ENCODE peak calls at places on chromosomes 13 and 19, in five cellular contexts. Y, W, R, K and H are unnamed samples.

GRCh38 chr13:48449656-48450055 is 36.7 kb upstream of the LPAR6 start:
- DNase-seq in R (no peak), W (no peak), K (no peak), Y (no peak), H (no peak)

GRCh38 chr13:46087481-46087880 is 17.4 kb downstream of the CPB2 start:
- DNase-seq in K (no peak), Y (no peak), R (no peak), W (no peak), H (no peak)

GRCh38 chr19:34639491-34640085 is 37.4 kb downstream of the SCGB2B2 start:
- DNase-seq in Y (peak; percentile 70), R (no peak), K (no peak), W (peak; percentile 71), H (no peak)

GRCh38 chr13:69579351-69579750 is 528.3 kb upstream of the ATXN8OS start:
- DNase-seq in W (no peak), R (no peak), K (no peak), Y (no peak), H (no peak)

GRCh38 chr13:50599046-50599445 is 244.4 kb downstream of the DLEU7 start:
- DNase-seq in K (no peak), R (no peak), Y (no peak), W (no peak), H (no peak)

GRCh38 chr19:58538257-58539168 is 5.4 kb upstream of the TRIM28 start:
- DNase-seq in R (peak; percentile 54), W (peak; percentile 61), K (no peak), Y (peak; percentile 18), H (peak; percentile 89)

GRCh38 chr13:108437496-108437895 is 168.0 kb downstream of the TNFSF13B start:
- DNase-seq in W (no peak), Y (no peak), R (no peak), K (no peak), H (no peak)

GRCh38 chr13:66365101-66365500 is 865.0 kb downstream of the PCDH9 start:
- DNase-seq in Y (no peak), W (no peak), K (no peak), R (no peak), H (no peak)

GRCh38 chr19:50244695-50245094 is 41.3 kb downstream of the MYH14 start:
- DNase-seq in W (no peak), Y (no peak), R (no peak), K (no peak), H (no peak)

GRCh38 chr13:106528711-106529414 is 6.6 kb downstream of the EFNB2 start:
- DNase-seq in Y (no peak), W (no peak), K (no peak), R (no peak), H (no peak)

GRCh38 chr19:42284641-42285341 is 15.7 kb downstream of the CIC start:
- DNase-seq in K (no peak), W (no peak), R (no peak), Y (no peak), H (no peak)

GRCh38 chr19:15563325-15563794 is 51.7 kb upstream of the CYP4F8 start:
- DNase-seq in R (peak; percentile 47), W (peak; percentile 67), Y (peak; percentile 36), K (no peak), H (no peak)

DNA sequence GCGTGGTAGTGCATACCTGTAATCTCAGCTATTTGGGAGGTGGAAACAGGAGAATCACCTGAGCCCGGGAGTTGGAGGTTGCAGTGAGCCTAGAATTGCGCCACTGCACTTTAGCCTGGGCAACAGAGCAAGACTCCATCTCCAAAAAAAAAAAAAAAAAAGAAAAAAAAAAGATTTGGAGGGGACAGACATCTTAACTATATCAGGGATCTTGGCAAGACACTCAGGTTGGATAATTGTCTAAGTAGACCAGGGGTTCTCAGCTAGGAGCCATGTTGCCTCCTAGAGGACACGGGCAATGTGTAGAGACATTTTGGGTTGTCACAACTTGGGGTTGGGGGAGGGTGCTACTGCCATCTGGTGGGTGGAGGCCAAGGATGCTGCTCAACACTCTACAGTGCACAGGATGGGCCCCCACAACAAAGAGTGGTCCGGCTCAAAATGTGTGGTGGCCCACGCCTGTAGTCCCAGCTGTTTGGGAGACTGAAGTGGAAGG is 1.9 kb upstream of the ZNF580 start:
- DNase-seq in K (no peak), R (peak; percentile 29), W (no peak), Y (peak; percentile 55), H (peak; percentile 78)
- H3K4me1 ChIP-seq in K (peaks cover 70% of the 10 kb centered on the region), R (peaks cover 74% of the 10 kb centered on the region), W (peaks cover 33% of the 10 kb centered on the region), Y (peaks cover 22% of the 10 kb centered on the region), H (peaks cover 16% of the 10 kb centered on the region)

DNA sequence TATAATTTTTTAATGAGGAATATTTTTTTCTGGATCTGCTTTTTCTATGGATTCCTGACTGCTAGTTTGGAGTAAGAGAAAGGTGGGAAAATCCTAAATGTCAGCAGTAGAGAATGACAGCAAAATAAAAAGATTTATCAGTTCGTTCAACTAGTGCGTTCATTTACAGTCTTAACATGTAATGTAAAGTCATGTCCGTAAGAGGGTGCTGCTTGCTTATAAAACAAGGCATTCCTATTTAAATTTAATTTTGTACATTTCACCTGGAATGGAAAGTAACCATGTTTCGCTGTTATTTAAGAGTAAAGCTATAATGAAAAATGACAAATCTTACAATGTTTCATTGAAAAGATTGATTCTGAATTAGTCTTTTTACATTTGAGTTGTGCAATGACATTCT is 76.6 kb downstream of the ZMYM2 start:
- DNase-seq in K (no peak), Y (no peak), R (no peak), W (no peak), H (no peak)
- TF ChIP-seq CTCF in K (peak; percentile 50), Y (no peak), R (peak; percentile 50), W (no peak), H (peak; percentile 16)

GRCh38 chr13:26964278-26965057 is 203.9 kb upstream of the GPR12 start:
- DNase-seq in Y (peak; percentile 59), R (peak; percentile 33), K (peak; percentile 71), W (no peak), H (no peak)

GRCh38 chr13:26965976-26966375 is 205.4 kb upstream of the GPR12 start:
- DNase-seq in K (no peak), R (peak; percentile 71), Y (peak; percentile 60), W (no peak), H (no peak)

GRCh38 chr13:26962671-26963070 is 202.1 kb upstream of the GPR12 start:
- DNase-seq in R (no peak), Y (no peak), W (no peak), K (no peak), H (no peak)

GRCh38 chr13:26965058-26965380 is 204.4 kb upstream of the GPR12 start:
- DNase-seq in R (no peak), W (no peak), Y (no peak), K (no peak), H (no peak)

GRCh38 chr13:26961890-26962615 is 201.5 kb upstream of the GPR12 start:
- DNase-seq in Y (peak; percentile 73), R (no peak), W (peak; percentile 90), K (no peak), H (peak; percentile 94)
- H3K4me1 ChIP-seq in Y (peaks cover 53% of the 10 kb centered on the region), R (peaks cover 15% of the 10 kb centered on the region), W (peaks cover 19% of the 10 kb centered on the region), K (peaks cover 28% of the 10 kb centered on the region), H (peaks cover 81% of the 10 kb centered on the region)

GRCh38 chr13:30111810-30112209 is 195.5 kb downstream of the KATNAL1 start:
- DNase-seq in R (no peak), Y (no peak), W (no peak), K (no peak), H (peak; percentile 33)
- TF ChIP-seq CTCF in R (no peak), Y (no peak), W (no peak), K (no peak), H (peak; percentile 46)

DNA sequence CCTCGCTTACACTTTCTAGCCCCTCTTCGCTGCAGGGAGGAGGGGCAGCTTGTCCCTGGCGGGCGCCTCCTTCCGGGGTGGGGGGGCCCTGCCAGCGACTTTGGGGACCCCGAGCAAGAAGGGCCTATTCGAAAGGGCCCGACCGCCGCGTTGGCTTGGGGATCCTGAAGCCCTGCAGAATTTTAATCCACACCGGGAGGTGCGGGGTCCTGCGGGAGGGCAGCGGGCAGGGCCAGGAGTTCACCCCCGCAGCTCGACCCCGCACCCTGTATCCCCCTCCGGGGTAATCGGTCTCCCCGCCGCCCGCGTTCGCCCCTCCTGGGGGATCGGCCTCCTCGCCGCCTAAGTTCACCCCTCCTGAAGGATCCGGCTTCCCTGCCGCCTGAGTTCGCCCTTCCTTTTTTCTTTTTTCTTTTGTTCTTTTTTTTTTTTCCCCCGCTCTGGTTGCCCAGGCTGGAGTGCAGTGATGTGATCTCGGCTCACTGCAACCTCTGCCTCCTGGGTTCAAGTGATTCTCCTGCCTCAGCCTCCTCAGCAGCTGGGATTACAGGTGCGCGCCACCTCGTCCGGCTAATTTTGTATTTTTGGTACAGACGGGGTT is 688 bp downstream of the MOB3A start:
- DNase-seq in K (no peak), W (no peak), R (no peak), Y (peak; percentile 44), H (no peak)
- H3K4me1 ChIP-seq in K (peaks cover 51% of the 10 kb centered on the region), W (peaks cover 3% of the 10 kb centered on the region), R (peaks cover 64% of the 10 kb centered on the region), Y (peaks cover 19% of the 10 kb centered on the region), H (peaks cover 8% of the 10 kb centered on the region)

GRCh38 chr13:100561599-100562204 is 26.9 kb downstream of the GGACT start:
- DNase-seq in R (no peak), Y (no peak), W (no peak), K (no peak), H (no peak)
- TF ChIP-seq CTCF in R (no peak), Y (no peak), W (no peak), K (no peak), H (no peak)

GRCh38 chr19:6532244-6532999 is 1.6 kb downstream of the TNFSF9 start:
- DNase-seq in R (no peak), K (no peak), W (no peak), Y (no peak), H (no peak)

GRCh38 chr19:6534451-6535093 is 3.7 kb downstream of the TNFSF9 start:
- DNase-seq in K (no peak), W (no peak), R (no peak), Y (no peak), H (no peak)

GRCh38 chr19:6535558-6536137 is 4.8 kb downstream of the TNFSF9 start:
- DNase-seq in W (no peak), R (no peak), Y (no peak), K (no peak), H (no peak)

GRCh38 chr19:6533000-6533328 is 2.1 kb downstream of the TNFSF9 start:
- DNase-seq in K (no peak), Y (no peak), R (no peak), W (no peak), H (no peak)

GRCh38 chr19:6533746-6534418 is 3.1 kb downstream of the TNFSF9 start:
- DNase-seq in W (no peak), Y (no peak), R (no peak), K (no peak), H (no peak)
- H3K4me1 ChIP-seq in W (no peaks in the 10 kb centered on the region), Y (peaks cover 5% of the 10 kb centered on the region), R (peaks cover 46% of the 10 kb centered on the region), K (peaks cover 30% of the 10 kb centered on the region), H (peaks cover 6% of the 10 kb centered on the region)

DNA sequence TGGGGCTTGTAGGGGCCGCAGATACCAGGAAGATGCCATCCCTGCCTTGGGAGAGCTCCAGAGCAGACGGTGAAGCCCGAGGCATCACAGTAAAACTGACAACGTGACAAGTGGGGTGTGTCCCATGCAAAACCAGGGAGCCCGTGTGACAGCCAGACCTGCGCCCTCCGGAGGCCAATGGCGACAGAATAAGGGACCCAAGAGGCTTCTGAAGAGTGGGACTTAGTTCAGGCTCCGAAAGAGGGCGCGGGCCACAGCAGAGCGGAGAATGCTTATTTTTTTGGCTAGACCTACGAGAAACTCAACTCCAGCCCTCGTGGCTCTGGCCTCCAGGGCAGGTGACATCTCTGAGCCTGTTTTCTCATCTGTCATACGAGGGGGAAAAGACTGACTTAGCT is 23.1 kb downstream of the DPP9 start:
- DNase-seq in Y (no peak), K (no peak), W (no peak), R (no peak), H (no peak)
- TF ChIP-seq CTCF in Y (no peak), K (no peak), W (no peak), R (no peak), H (no peak)

GRCh38 chr19:45121827-45122345 is 28.9 kb downstream of the PPP1R37 start:
- DNase-seq in W (no peak), K (no peak), R (no peak), Y (no peak), H (no peak)
- H3K4me1 ChIP-seq in W (peaks cover 8% of the 10 kb centered on the region), K (peaks cover 20% of the 10 kb centered on the region), R (peaks cover 22% of the 10 kb centered on the region), Y (peaks cover 6% of the 10 kb centered on the region), H (peaks cover 12% of the 10 kb centered on the region)

GRCh38 chr19:2475702-2476450 is at the start of gene GADD45B:
- DNase-seq in W (peak; percentile 98), K (peak; percentile 99), R (peak; percentile 97), Y (peak; percentile 98), H (peak; percentile 98)
- TF ChIP-seq CTCF in W (no peak), K (no peak), R (no peak), Y (no peak), H (no peak)